ENCODE peak calls at places on chromosomes 7 and 10, in eight cellular contexts. I is GM12865; Q is GM03348; A is kidney glomerular epithelial cell; T is activated T-cell treated with anti-CD3 and anti-CD28 coated beads, Interleukin-2, amount 50 U/mL, for 72 hours; S is mucosa of descending colon; C is hippocampal formation; M is GDM1. K is an unnamed sample.

GRCh38 chr7:5420841-5421625 is 2.6 kb downstream of the TNRC18 start:
- DNase-seq in I (no peak), Q (no peak), A (no peak), T (peak; percentile 26), S (no peak), C (no peak), M (no peak), K (no peak)

GRCh38 chr7:2158331-2159175 is 74.2 kb downstream of the MAD1L1 start:
- DNase-seq in I (no peak), Q (no peak), A (no peak), T (no peak), S (no peak), C (no peak), M (no peak), K (no peak)

GRCh38 chr7:140080919-140081318 is 18.2 kb upstream of the PARP12 start:
- DNase-seq in I (no peak), Q (no peak), A (no peak), T (no peak), S (no peak), C (no peak), M (no peak), K (no peak)

GRCh38 chr7:157487046-157487770 is 150.4 kb downstream of the DNAJB6 start:
- DNase-seq in I (no peak), Q (no peak), A (no peak), T (no peak), S (no peak), C (no peak), M (no peak), K (no peak)

GRCh38 chr7:782718-783449 is 49.4 kb upstream of the SUN1 start:
- DNase-seq in I (no peak), Q (no peak), A (no peak), T (no peak), S (no peak), C (no peak), M (no peak), K (no peak)

GRCh38 chr10:83310688-83311087 is 828.6 kb upstream of the GHITM start:
- DNase-seq in I (no peak), Q (no peak), A (no peak), T (no peak), S (no peak), C (no peak), M (no peak), K (no peak)

GRCh38 chr7:141427134-141427533 is 124.1 kb upstream of the AGK start:
- DNase-seq in I (no peak), Q (no peak), A (no peak), T (no peak), S (no peak), C (no peak), M (no peak), K (no peak)

GRCh38 chr7:100818366-100818765 is 9.0 kb downstream of the EPHB4 start:
- DNase-seq in I (no peak), Q (no peak), A (no peak), T (no peak), S (no peak), C (no peak), M (no peak), K (no peak)

GRCh38 chr7:104135760-104136558 is 71.9 kb downstream of the ORC5 start:
- DNase-seq in I (no peak), Q (no peak), A (no peak), T (no peak), S (no peak), C (no peak), M (no peak), K (no peak)

GRCh38 chr7:101169838-101170531 is 4.6 kb upstream of the VGF start:
- DNase-seq in I (peak; percentile 70), Q (peak; percentile 86), A (peak; percentile 46), T (peak; percentile 90), S (peak; percentile 81), C (peak; percentile 19), M (peak; percentile 42), K (peak; percentile 53)

GRCh38 chr7:29878081-29878688 is 71.9 kb downstream of the WIPF3 start:
- DNase-seq in I (peak; percentile 32), Q (peak; percentile 50), A (peak; percentile 43), T (no peak), S (peak; percentile 53), C (no peak), M (peak; percentile 6), K (peak; percentile 31)

GRCh38 chr7:6279937-6280336 is 7.5 kb upstream of the CYTH3 start:
- DNase-seq in I (no peak), Q (no peak), A (no peak), T (no peak), S (no peak), C (no peak), M (no peak), K (no peak)

GRCh38 chr7:82288769-82289535 is 154.6 kb downstream of the CACNA2D1 start:
- DNase-seq in I (no peak), Q (no peak), A (no peak), T (no peak), S (no peak), C (peak; percentile 67), M (no peak), K (no peak)

GRCh38 chr10:96305019-96305418 is 785 bp downstream of the DNTT start:
- DNase-seq in I (no peak), Q (no peak), A (no peak), T (no peak), S (no peak), C (no peak), M (no peak), K (no peak)

GRCh38 chr7:65554-65953 is 126.8 kb upstream of the FAM20C start:
- DNase-seq in I (no peak), Q (no peak), A (no peak), T (no peak), S (no peak), C (no peak), M (no peak), K (no peak)

GRCh38 chr10:130913844-130914243 is 397.7 kb downstream of the TCERG1L start:
- DNase-seq in I (no peak), Q (no peak), A (no peak), T (no peak), S (no peak), C (no peak), M (no peak), K (no peak)

GRCh38 chr10:92239185-92239599 is 51.7 kb downstream of the CPEB3 start:
- DNase-seq in I (no peak), Q (no peak), A (no peak), T (no peak), S (peak; percentile 21), C (no peak), M (no peak), K (no peak)

GRCh38 chr7:151804756-151805503 is 72.0 kb downstream of the PRKAG2 start:
- DNase-seq in I (no peak), Q (no peak), A (no peak), T (no peak), S (no peak), C (no peak), M (no peak), K (no peak)